ENCODE peak calls at places on chromosomes 12 and 14, in four cellular contexts. One of them, this sample, is unnamed.

GRCh38 chr12:46590991-46591703 is 218.6 kb upstream of the SLC38A2 start:
- DNase-seq in iPS-NIHi11: no peak
- DNase-seq in HCEC 1CT: no peak
- DNase-seq in iPS DF 6.9: no peak
- DNase-seq in this sample: no peak

GRCh38 chr12:109637341-109637740 is 63.7 kb downstream of the MVK start:
- DNase-seq in HCEC 1CT: no peak
- DNase-seq in iPS DF 6.9: no peak
- DNase-seq in iPS-NIHi11: no peak
- DNase-seq in this sample: no peak

GRCh38 chr14:87628129-87628528 is 364.9 kb downstream of the GALC start:
- DNase-seq in iPS DF 6.9: no peak
- DNase-seq in iPS-NIHi11: peak
- DNase-seq in HCEC 1CT: peak
- DNase-seq in this sample: no peak

GRCh38 chr12:100391856-100392255 is 35.0 kb downstream of the SLC17A8 start:
- DNase-seq in HCEC 1CT: peak
- DNase-seq in iPS DF 6.9: no peak
- DNase-seq in iPS-NIHi11: no peak
- DNase-seq in this sample: no peak

GRCh38 chr12:132547207-132547740 is 57.3 kb downstream of the FBRSL1 start:
- DNase-seq in iPS-NIHi11: no peak
- DNase-seq in HCEC 1CT: no peak
- DNase-seq in iPS DF 6.9: no peak
- DNase-seq in this sample: no peak

GRCh38 chr14:68372363-68372762 is 420.5 kb downstream of the ZFP36L1 start:
- DNase-seq in HCEC 1CT: no peak
- DNase-seq in iPS DF 6.9: no peak
- DNase-seq in iPS-NIHi11: peak
- DNase-seq in this sample: no peak

GRCh38 chr12:96120359-96121100 is 73.6 kb upstream of the ELK3 start:
- DNase-seq in HCEC 1CT: no peak
- DNase-seq in iPS DF 6.9: no peak
- DNase-seq in iPS-NIHi11: peak
- DNase-seq in this sample: no peak

GRCh38 chr12:76018111-76018510 is 13.5 kb downstream of the PHLDA1 start:
- DNase-seq in iPS-NIHi11: peak
- DNase-seq in HCEC 1CT: no peak
- DNase-seq in iPS DF 6.9: no peak
- DNase-seq in this sample: no peak

GRCh38 chr14:56119221-56119967 is 1.2 kb downstream of the PELI2 start:
- DNase-seq in iPS DF 6.9: no peak
- DNase-seq in iPS-NIHi11: peak
- DNase-seq in HCEC 1CT: peak
- DNase-seq in this sample: peak

GRCh38 chr14:77125275-77126073 is 16.1 kb downstream of the ZDHHC22 start:
- DNase-seq in HCEC 1CT: no peak
- DNase-seq in iPS DF 6.9: no peak
- DNase-seq in iPS-NIHi11: peak
- DNase-seq in this sample: no peak

GRCh38 chr12:58176296-58176869 is 235.0 kb downstream of the ATP23 start:
- DNase-seq in iPS DF 6.9: peak
- DNase-seq in iPS-NIHi11: peak
- DNase-seq in HCEC 1CT: peak
- DNase-seq in this sample: peak

GRCh38 chr12:64943686-64944085 is 119.2 kb downstream of the TBC1D30 start:
- DNase-seq in iPS-NIHi11: no peak
- DNase-seq in iPS DF 6.9: no peak
- DNase-seq in HCEC 1CT: peak
- DNase-seq in this sample: no peak

GRCh38 chr12:116434155-116435065 is 124.8 kb upstream of the MAP1LC3B2 start:
- DNase-seq in iPS DF 6.9: no peak
- DNase-seq in iPS-NIHi11: peak
- DNase-seq in HCEC 1CT: peak
- DNase-seq in this sample: peak

GRCh38 chr12:109182041-109182839 is 65.9 kb downstream of the ACACB start:
- DNase-seq in iPS DF 6.9: no peak
- DNase-seq in HCEC 1CT: no peak
- DNase-seq in iPS-NIHi11: no peak
- DNase-seq in this sample: no peak

GRCh38 chr14:76666746-76667145 is 94.5 kb upstream of the VASH1 start:
- DNase-seq in HCEC 1CT: no peak
- DNase-seq in iPS-NIHi11: no peak
- DNase-seq in iPS DF 6.9: no peak
- DNase-seq in this sample: no peak

GRCh38 chr12:76080017-76080728 is 4.3 kb downstream of the NAP1L1 start:
- DNase-seq in iPS DF 6.9: no peak
- DNase-seq in HCEC 1CT: peak
- DNase-seq in iPS-NIHi11: no peak
- DNase-seq in this sample: no peak

GRCh38 chr14:85534435-85534834 is 4.5 kb downstream of the FLRT2 start:
- DNase-seq in iPS DF 6.9: no peak
- DNase-seq in HCEC 1CT: peak
- DNase-seq in iPS-NIHi11: no peak
- DNase-seq in this sample: no peak

GRCh38 chr12:117679776-117680175 is 289.0 kb downstream of the KSR2 start:
- DNase-seq in iPS DF 6.9: no peak
- DNase-seq in HCEC 1CT: no peak
- DNase-seq in iPS-NIHi11: no peak
- DNase-seq in this sample: no peak

GRCh38 chr12:53804429-53804828 is 52.6 kb upstream of the CISTR start:
- DNase-seq in iPS-NIHi11: no peak
- DNase-seq in HCEC 1CT: no peak
- DNase-seq in iPS DF 6.9: no peak
- DNase-seq in this sample: no peak

GRCh38 chr12:75694891-75695290 is 183.5 kb upstream of the KRR1 start:
- DNase-seq in iPS-NIHi11: no peak
- DNase-seq in iPS DF 6.9: no peak
- DNase-seq in HCEC 1CT: peak
- DNase-seq in this sample: no peak

GRCh38 chr12:66929121-66929520 is 250.2 kb upstream of the GRIP1 start:
- DNase-seq in HCEC 1CT: no peak
- DNase-seq in iPS-NIHi11: no peak
- DNase-seq in iPS DF 6.9: no peak
- DNase-seq in this sample: no peak

GRCh38 chr12:113923251-113923650 is 42.9 kb downstream of the RBM19 start:
- DNase-seq in HCEC 1CT: no peak
- DNase-seq in iPS-NIHi11: no peak
- DNase-seq in iPS DF 6.9: no peak
- DNase-seq in this sample: no peak

This sample was measured in H1.